ENCODE peak calls at places on chromosome 18, in nine cellular contexts. J, G, S, R, V, O, K, C and N are unnamed samples.

GRCh38 chr18:26008096-26008495 is 82.3 kb downstream of the SS18 start:
- DNase-seq in G (no peak), V (no peak), J (no peak), R (no peak), O (no peak), C (no peak), S (no peak), K (peak), N (no peak)

GRCh38 chr18:59821983-59822382 is 77.8 kb upstream of the PMAIP1 start:
- DNase-seq in J (no peak), S (no peak), O (no peak), G (no peak), C (no peak), V (no peak), K (no peak), R (no peak), N (no peak)

GRCh38 chr18:45626330-45627203 is 11.3 kb downstream of the SLC14A2 start:
- DNase-seq in V (no peak), S (no peak), O (no peak), K (no peak), J (no peak), G (no peak), R (no peak), C (no peak), N (no peak)

GRCh38 chr18:22465859-22466602 is 48.3 kb upstream of the CTAGE1 start:
- DNase-seq in C (peak), J (no peak), O (no peak), R (peak), S (no peak), G (no peak), V (no peak), K (peak), N (peak)

GRCh38 chr18:48017625-48018024 is 87.2 kb upstream of the SMAD2 start:
- DNase-seq in K (peak), V (no peak), C (no peak), G (no peak), S (no peak), J (peak), O (peak), R (no peak), N (peak)

GRCh38 chr18:78309945-78310344 is 669.7 kb upstream of the SALL3 start:
- DNase-seq in O (no peak), J (no peak), K (no peak), G (no peak), V (no peak), S (no peak), R (no peak), C (no peak), N (no peak)

GRCh38 chr18:8260319-8260718 is 348.9 kb upstream of the RAB12 start:
- DNase-seq in G (no peak), K (no peak), J (no peak), O (no peak), V (no peak), C (no peak), R (no peak), S (no peak), N (no peak)

GRCh38 chr18:23822590-23823385 is 133.5 kb downstream of the LAMA3 start:
- DNase-seq in C (no peak), O (no peak), K (no peak), R (no peak), J (no peak), V (no peak), S (no peak), G (no peak), N (no peak)

GRCh38 chr18:9992988-9993845 is 79.4 kb downstream of the VAPA start:
- DNase-seq in K (no peak), O (no peak), V (no peak), G (no peak), R (no peak), S (no peak), C (no peak), J (no peak), N (no peak)

GRCh38 chr18:35407871-35408481 is 30.8 kb upstream of the ZNF396 start:
- DNase-seq in V (no peak), R (peak), G (peak), K (peak), C (peak), J (no peak), S (peak), O (peak), N (no peak)

GRCh38 chr18:22169011-22169888 is at the start of gene GATA6:
- DNase-seq in V (no peak), C (peak), R (peak), J (no peak), K (peak), G (peak), S (peak), O (peak), N (peak)

GRCh38 chr18:48670751-48671560 is 132.1 kb downstream of the CTIF start:
- DNase-seq in K (no peak), O (no peak), V (no peak), S (no peak), J (no peak), G (no peak), R (no peak), C (no peak), N (peak)

DNA sequence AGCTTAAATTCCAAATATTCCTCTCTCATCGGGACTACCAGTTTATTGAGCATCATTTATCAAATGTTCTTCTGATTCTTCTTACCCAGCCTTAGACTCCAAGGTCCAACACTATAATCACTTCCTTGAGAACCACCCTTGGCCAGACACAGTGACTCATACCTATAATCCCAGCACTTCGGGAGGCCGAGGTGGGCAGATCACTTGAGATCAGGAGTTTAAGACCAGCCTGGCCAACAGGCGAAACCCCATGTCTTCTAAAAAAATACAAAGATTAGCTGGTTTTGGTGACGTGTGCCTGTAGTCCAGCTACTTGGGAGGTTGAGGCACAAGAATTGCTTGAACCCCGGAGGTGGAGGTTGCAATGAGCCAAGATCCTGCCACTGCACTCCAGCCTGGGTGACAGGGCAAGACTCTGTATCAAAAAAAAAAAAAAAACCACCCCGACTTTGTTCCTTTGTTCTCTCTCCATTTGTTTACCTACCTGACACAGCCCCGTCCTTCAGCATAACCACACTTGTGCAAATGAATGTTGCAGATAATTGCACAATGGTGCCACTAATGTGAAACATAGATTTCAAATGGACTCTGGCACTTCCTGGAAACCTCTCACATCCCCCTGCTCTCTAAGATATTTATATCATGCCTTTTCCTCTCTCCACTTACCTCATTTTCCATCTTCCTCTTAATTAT is 38.9 kb upstream of the LPIN2 start:
- DNase-seq in J (no peak), G (peak), R (peak), C (no peak), K (peak), V (no peak), S (no peak), O (peak), N (no peak)
- TF ChIP-seq POLR2AphosphoS5 in J (no peak), G (no peak), R (no peak), C (no peak), K (peak), V (no peak), S (no peak), O (peak), N (no peak)

DNA sequence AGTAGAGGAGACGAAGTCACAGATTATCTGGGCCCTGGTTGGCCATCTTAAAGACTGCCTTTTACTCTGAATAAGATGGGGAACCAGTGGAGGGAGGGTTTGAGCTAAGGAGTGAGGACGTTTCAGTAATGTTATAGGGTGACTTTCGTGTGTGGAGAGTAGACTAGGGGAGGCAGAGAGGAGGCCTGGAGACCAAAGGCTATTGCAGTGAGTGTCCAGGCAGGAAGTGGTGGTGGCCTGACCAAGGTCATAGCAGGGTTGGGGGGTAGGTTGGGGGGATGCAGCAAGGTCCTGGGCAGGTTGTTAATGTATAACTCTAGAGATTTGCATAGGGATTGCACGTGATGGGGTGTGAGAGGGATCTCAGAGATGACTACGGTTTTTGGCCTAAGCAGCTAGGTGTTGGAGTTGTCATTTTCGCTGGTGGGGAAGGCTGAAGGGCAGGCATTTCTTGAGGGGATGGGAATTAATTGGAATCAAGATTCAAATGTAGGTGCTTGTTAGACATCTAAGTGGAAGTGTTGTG is 4.9 kb downstream of the CEP192 start:
- DNase-seq in O (no peak), R (peak), V (no peak), S (no peak), G (no peak), K (no peak), J (no peak), C (peak), N (no peak)
- TF ChIP-seq EP300 in O (no peak), R (no peak), V (no peak), S (no peak), G (no peak), K (no peak), J (no peak), C (no peak), N (no peak)

GRCh38 chr18:79395761-79396404 is at the start of gene NFATC1:
- DNase-seq in O (peak), J (no peak), S (no peak), V (no peak), C (peak), R (no peak), K (no peak), G (peak), N (peak)
- TF ChIP-seq POLR2AphosphoS5 in O (peak), J (no peak), S (no peak), V (no peak), C (no peak), R (no peak), K (peak), G (peak), N (peak)

GRCh38 chr18:61972389-61973264 is 79.8 kb upstream of the RNF152 start:
- DNase-seq in J (no peak), C (no peak), S (no peak), R (no peak), K (peak), O (no peak), V (no peak), G (no peak), N (no peak)
- TF ChIP-seq EP300 in J (no peak), C (no peak), S (no peak), R (no peak), K (no peak), O (no peak), V (no peak), G (no peak), N (no peak)

DNA sequence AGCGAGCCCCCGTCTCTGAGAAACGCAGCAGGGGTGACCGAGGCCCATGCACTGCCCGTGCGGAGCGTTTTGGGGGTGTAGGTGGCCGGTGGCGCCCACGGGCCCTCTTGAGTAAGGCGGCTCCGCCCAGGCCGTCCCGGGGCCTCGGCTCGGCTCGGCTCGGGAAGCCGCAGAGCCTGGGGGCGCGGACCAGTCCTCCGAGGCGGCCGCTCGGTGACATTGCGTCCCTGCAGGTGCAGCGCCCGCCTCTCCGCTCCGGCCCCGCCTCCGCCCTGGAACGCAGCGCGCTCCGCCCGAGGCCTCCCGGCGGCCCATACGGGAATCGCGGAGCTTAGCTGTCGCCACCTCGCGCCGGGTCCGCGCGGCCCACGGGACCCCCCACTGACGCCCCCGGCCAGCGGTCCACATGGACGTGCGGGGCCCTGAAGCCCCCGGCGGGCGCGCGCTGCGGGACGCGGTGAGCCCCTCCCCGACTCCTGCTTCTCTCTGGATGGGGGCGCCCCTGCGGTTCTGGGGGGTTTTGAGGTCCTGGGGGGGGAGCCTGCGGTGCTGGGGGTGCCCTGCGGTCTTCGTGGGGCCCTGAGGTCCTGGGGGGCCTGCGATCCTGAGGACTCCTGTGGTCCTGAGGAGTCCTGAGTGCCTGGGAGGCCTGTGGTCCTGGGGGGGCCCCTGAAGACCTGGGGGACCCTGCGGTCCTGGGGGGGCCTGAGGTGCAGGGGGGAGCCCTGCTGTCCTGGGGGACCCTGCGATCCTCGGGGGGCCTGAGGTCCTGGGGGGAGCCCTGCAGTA is at the start of gene HSBP1L1:
- DNase-seq in K (peak), J (no peak), O (peak), C (no peak), R (peak), G (peak), S (peak), V (no peak), N (peak)
- TF ChIP-seq POLR2AphosphoS5 in K (peak), J (no peak), O (peak), C (no peak), R (peak), G (no peak), S (no peak), V (no peak), N (no peak)

GRCh38 chr18:49849331-49850217 is 36.2 kb upstream of the ACAA2 start:
- DNase-seq in J (no peak), O (peak), K (peak), G (peak), C (peak), R (peak), V (no peak), S (no peak), N (no peak)
- TF ChIP-seq EP300 in J (no peak), O (no peak), K (no peak), G (peak), C (no peak), R (no peak), V (no peak), S (peak), N (no peak)

GRCh38 chr18:57813245-57813644 is 10.1 kb upstream of the ATP8B1 start:
- DNase-seq in C (no peak), O (no peak), G (no peak), S (no peak), R (peak), K (no peak), V (no peak), J (no peak), N (no peak)
- TF ChIP-seq POLR2AphosphoS5 in C (no peak), O (no peak), G (no peak), S (peak), R (no peak), K (no peak), V (no peak), J (no peak), N (no peak)

GRCh38 chr18:4196358-4196757 is 258.7 kb downstream of the DLGAP1 start:
- DNase-seq in V (no peak), O (no peak), K (no peak), G (no peak), C (no peak), J (no peak), S (no peak), R (no peak), N (no peak)
- TF ChIP-seq EP300 in V (no peak), O (no peak), K (no peak), G (no peak), C (no peak), J (no peak), S (no peak), R (no peak), N (no peak)